ENCODE peak calls at places on chromosomes 3 and 15, in six cellular contexts. O is ovary, W is sigmoid colon, P is body of pancreas, L is adrenal gland, X is endothelial cell of umbilical vein. Z is an unnamed sample.

GRCh38 chr3:195154793-195155535 is 116.0 kb downstream of the XXYLT1 start:
- DNase-seq in O (peak; percentile 92), W (peak; percentile 98), P (peak; percentile 88), L (peak; percentile 95), X (peak; percentile 100), Z (peak; percentile 43)

GRCh38 chr3:71103430-71103881 is 480.1 kb downstream of the FOXP1 start:
- DNase-seq in O (no peak), W (peak; percentile 73), P (peak; percentile 75), L (peak; percentile 61), X (peak; percentile 94), Z (no peak)

GRCh38 chr3:65883614-65884013 is 155.1 kb downstream of the MAGI1 start:
- DNase-seq in O (no peak), W (no peak), P (peak; percentile 41), L (no peak), X (peak; percentile 68), Z (no peak)

GRCh38 chr3:42175841-42176240 is 84.7 kb downstream of the TRAK1 start:
- DNase-seq in O (no peak), W (no peak), P (no peak), L (no peak), X (no peak), Z (no peak)

GRCh38 chr3:140898340-140899180 is 43.1 kb upstream of the SLC25A36 start:
- DNase-seq in O (no peak), W (no peak), P (peak; percentile 21), L (no peak), X (peak; percentile 55), Z (no peak)

GRCh38 chr3:147360936-147361670 is 45.2 kb downstream of the ZIC4 start:
- DNase-seq in O (no peak), W (no peak), P (peak; percentile 16), L (no peak), X (no peak), Z (no peak)

GRCh38 chr15:38603672-38604071 is 39.1 kb upstream of the RASGRP1 start:
- DNase-seq in O (no peak), W (no peak), P (no peak), L (no peak), X (no peak), Z (no peak)

GRCh38 chr15:20340331-20340811 is 201.2 kb downstream of the GOLGA6L6 start:
- DNase-seq in O (peak; percentile 59), W (peak; percentile 86), P (peak; percentile 32), L (peak; percentile 70), X (peak; percentile 2), Z (peak; percentile 43)

GRCh38 chr15:49492834-49493233 is 69.8 kb downstream of the FGF7 start:
- DNase-seq in O (no peak), W (no peak), P (no peak), L (no peak), X (no peak), Z (no peak)

GRCh38 chr15:59274126-59274970 is 67.7 kb downstream of the LDHAL6B start:
- DNase-seq in O (no peak), W (no peak), P (no peak), L (no peak), X (peak; percentile 48), Z (no peak)

GRCh38 chr3:129942296-129942695 is 32.2 kb upstream of the TRH start:
- DNase-seq in O (peak; percentile 52), W (no peak), P (peak; percentile 57), L (peak; percentile 85), X (peak; percentile 75), Z (peak; percentile 18)

GRCh38 chr15:80620931-80621330 is 74.2 kb upstream of the ABHD17C start:
- DNase-seq in O (no peak), W (no peak), P (no peak), L (no peak), X (peak; percentile 82), Z (no peak)

GRCh38 chr15:89642106-89642505 is 13.2 kb downstream of the KIF7 start:
- DNase-seq in O (no peak), W (peak; percentile 42), P (no peak), L (no peak), X (no peak), Z (no peak)

GRCh38 chr3:157073810-157074209 is 86.1 kb downstream of the CCNL1 start:
- DNase-seq in O (no peak), W (no peak), P (no peak), L (no peak), X (peak; percentile 20), Z (no peak)

GRCh38 chr3:48629894-48630293 is 5.4 kb downstream of the SLC26A6 start:
- DNase-seq in O (no peak), W (no peak), P (no peak), L (no peak), X (no peak), Z (no peak)

GRCh38 chr15:38768970-38769369 is 204.4 kb upstream of the RASGRP1 start:
- DNase-seq in O (no peak), W (no peak), P (peak; percentile 16), L (peak; percentile 54), X (peak; percentile 13), Z (no peak)

GRCh38 chr15:58070801-58071418 is 5.4 kb upstream of the ALDH1A2 start:
- DNase-seq in O (peak; percentile 32), W (peak; percentile 67), P (peak; percentile 64), L (peak; percentile 76), X (peak; percentile 73), Z (peak; percentile 14)

GRCh38 chr15:96393209-96393513 is 62.7 kb downstream of the NR2F2 start:
- DNase-seq in O (no peak), W (no peak), P (no peak), L (no peak), X (no peak), Z (no peak)

GRCh38 chr15:35014265-35014664 is 26.2 kb upstream of the ZNF770 start:
- DNase-seq in O (no peak), W (no peak), P (no peak), L (no peak), X (no peak), Z (no peak)

GRCh38 chr3:172341482-172342059 is 106.7 kb downstream of the GHSR start:
- DNase-seq in O (no peak), W (no peak), P (no peak), L (no peak), X (peak; percentile 63), Z (no peak)

GRCh38 chr3:86814918-86815655 is 175.9 kb downstream of the VGLL3 start:
- DNase-seq in O (no peak), W (no peak), P (no peak), L (no peak), X (no peak), Z (no peak)

GRCh38 chr3:50364573-50365079 is 5.3 kb upstream of the TMEM115 start:
- DNase-seq in O (no peak), W (peak; percentile 82), P (no peak), L (no peak), X (no peak), Z (no peak)

GRCh38 chr15:99019558-99020540 is 12.3 kb upstream of the PGPEP1L start:
- DNase-seq in O (no peak), W (no peak), P (no peak), L (no peak), X (no peak), Z (no peak)

GRCh38 chr3:71926242-71926560 is 141.3 kb upstream of the PROK2 start:
- DNase-seq in O (no peak), W (no peak), P (peak; percentile 71), L (no peak), X (no peak), Z (no peak)

GRCh38 chr15:90876512-90877170 is 7.7 kb upstream of the FES start:
- DNase-seq in O (no peak), W (no peak), P (no peak), L (no peak), X (no peak), Z (no peak)

GRCh38 chr15:90876046-90876445 is 7.7 kb downstream of the FURIN start:
- DNase-seq in O (no peak), W (no peak), P (no peak), L (no peak), X (no peak), Z (no peak)

GRCh38 chr15:90878660-90879059 is 5.6 kb upstream of the FES start:
- DNase-seq in O (no peak), W (no peak), P (no peak), L (no peak), X (no peak), Z (no peak)

GRCh38 chr15:90877996-90878395 is 6.3 kb upstream of the FES start:
- DNase-seq in O (no peak), W (no peak), P (no peak), L (no peak), X (no peak), Z (no peak)

DNA sequence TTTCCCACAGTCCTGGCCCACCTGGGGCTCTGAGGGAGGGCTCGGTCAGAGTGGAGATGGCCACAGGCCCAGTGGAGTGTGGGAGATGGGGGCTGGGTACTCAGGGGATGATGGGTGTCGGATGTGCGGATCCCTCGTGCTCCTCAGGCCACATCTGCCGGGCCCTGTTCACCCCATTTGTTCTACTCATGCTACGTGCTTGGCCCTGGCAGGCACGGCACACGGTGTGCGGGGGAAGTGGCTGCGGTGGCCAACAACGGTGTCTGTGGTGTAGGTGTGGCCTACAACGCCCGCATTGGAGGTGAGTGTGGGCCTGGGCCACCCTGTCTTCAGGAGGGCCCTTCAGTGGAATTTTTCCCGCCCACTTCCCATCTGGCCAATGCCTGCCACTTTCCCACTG is 7.0 kb upstream of the FES start:
- DNase-seq in O (no peak), W (no peak), P (no peak), L (no peak), X (no peak), Z (no peak)
- H3K27ac ChIP-seq in O (no peak overlapping the region), W (no peak overlapping the region), P (no peak overlapping the region), L (no peak overlapping the region), X (no peak overlapping the region), Z (no peak overlapping the region)

GRCh38 chr3:43769471-43770425 is 79.0 kb downstream of the ABHD5 start:
- DNase-seq in O (peak; percentile 92), W (peak; percentile 97), P (peak; percentile 98), L (peak; percentile 99), X (peak; percentile 93), Z (peak; percentile 89)
- TF ChIP-seq POLR2A in O (no peak), W (no peak), P (no peak), L (peak; percentile 13), X (no peak), Z (no peak)

DNA sequence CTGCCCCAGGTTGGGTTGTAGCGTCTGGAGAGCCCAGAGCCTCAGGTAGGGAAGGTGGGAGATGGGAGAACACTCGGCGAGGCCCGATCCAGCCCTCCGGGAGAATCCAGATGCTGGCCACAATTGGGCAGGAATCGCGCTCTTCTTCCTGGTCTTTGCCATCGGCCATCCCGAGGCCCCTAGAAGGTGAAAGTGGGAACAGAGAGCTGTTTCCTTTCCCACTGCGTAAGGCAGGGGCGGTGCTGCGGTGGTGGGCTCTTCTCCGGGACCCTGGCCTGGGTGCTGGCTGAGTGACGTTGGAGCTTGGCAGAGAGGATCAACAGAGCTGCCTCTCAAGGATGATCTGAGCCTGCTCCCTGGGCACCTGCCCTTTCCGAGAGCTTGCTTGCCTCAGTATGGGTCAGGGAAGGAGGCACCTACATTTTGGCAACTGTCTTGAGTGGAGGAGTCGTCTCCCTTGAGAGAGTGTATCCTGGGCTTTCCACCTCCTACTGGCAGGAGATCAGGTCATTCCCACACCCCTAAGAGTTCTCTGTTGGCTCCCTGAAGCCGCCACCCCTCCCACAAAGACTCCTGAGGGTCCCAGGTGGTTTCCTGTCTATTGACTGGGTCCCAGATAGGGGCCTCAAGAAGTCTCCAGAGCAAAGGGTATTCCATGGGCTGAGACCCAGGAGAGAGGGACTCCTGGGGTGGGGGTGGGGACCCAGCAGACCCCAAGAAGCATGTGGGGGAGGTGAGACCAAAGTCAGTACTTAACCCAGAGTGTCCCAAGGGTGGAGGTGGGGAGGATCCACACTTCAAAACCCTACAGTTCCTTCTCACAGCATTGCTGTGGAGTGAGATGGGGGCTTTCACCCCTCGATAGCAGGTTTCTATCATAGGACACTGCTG is 1.6 kb downstream of the C15orf39 start:
- DNase-seq in O (no peak), W (no peak), P (peak; percentile 20), L (no peak), X (peak; percentile 50), Z (no peak)
- H3K4me3 ChIP-seq in O (peak overlapping the region; percentile 82), W (peak overlapping the region; percentile 80), P (peak overlapping the region; percentile 77), L (peak overlapping the region; percentile 32), X (peak overlapping the region; percentile 98), Z (peak overlapping the region; percentile 80)

GRCh38 chr3:2875699-2876098 is 234.5 kb downstream of the IL5RA start:
- DNase-seq in O (no peak), W (no peak), P (no peak), L (no peak), X (no peak), Z (no peak)
- H3K27ac ChIP-seq in O (no peak overlapping the region), W (no peak overlapping the region), P (no peak overlapping the region), L (no peak overlapping the region), X (no peak overlapping the region), Z (no peak overlapping the region)

Z was measured in gastrocnemius medialis.